ENCODE peak calls at places on chromosomes 13 and 19, in nine cellular contexts. K is GM12878, Y is H1, R is sigmoid colon, Q is tibial nerve, L is A549, D is suprapubic skin, A is stomach, P is upper lobe of left lung. W is an unnamed sample.
A peak's percentile ranks its signal among the peaks of the same experiment; 100 is the strongest.

GRCh38 chr19:9945319-9945966 is 9.1 kb upstream of the OLFM2 start:
- DNase-seq in P (peak; percentile 27), Q (peak; percentile 91), D (peak; percentile 93), A (peak; percentile 41), L (peak; percentile 37), R (peak; percentile 98), Y (no peak), K (no peak), W (peak; percentile 93)

GRCh38 chr13:36251528-36251927 is 37.2 kb upstream of the SOHLH2 start:
- DNase-seq in L (no peak), R (no peak), Y (no peak), Q (no peak), K (no peak), A (no peak), P (no peak), D (no peak), W (no peak)

GRCh38 chr13:50366488-50367174 is 351.4 kb downstream of the KCNRG start:
- DNase-seq in Y (no peak), D (no peak), P (no peak), L (no peak), A (no peak), R (no peak), K (peak; percentile 79), Q (no peak), W (peak; percentile 42)

GRCh38 chr13:90553167-90553566 is 794.3 kb upstream of the MIR17HG start:
- DNase-seq in L (no peak), K (no peak), A (no peak), R (no peak), Q (no peak), P (no peak), D (no peak), Y (no peak), W (no peak)

GRCh38 chr19:44643605-44644390 is at the start of gene PVR:
- DNase-seq in Y (peak; percentile 77), L (peak; percentile 91), Q (no peak), R (peak; percentile 80), D (peak; percentile 74), A (peak; percentile 72), K (no peak), P (peak; percentile 86), W (no peak)

GRCh38 chr13:96984061-96984508 is 10.2 kb downstream of the OXGR1 start:
- DNase-seq in R (no peak), A (peak; percentile 78), L (no peak), P (peak; percentile 70), Q (peak; percentile 20), K (peak; percentile 9), Y (no peak), D (no peak), W (no peak)

GRCh38 chr13:112218416-112218815 is 151.5 kb downstream of the SOX1 start:
- DNase-seq in D (no peak), K (no peak), Y (no peak), P (no peak), A (no peak), Q (no peak), R (no peak), L (no peak), W (no peak)

GRCh38 chr19:29514525-29515232 is 11.1 kb upstream of the VSTM2B start:
- DNase-seq in A (no peak), D (no peak), Y (no peak), P (no peak), K (no peak), Q (no peak), R (no peak), L (peak; percentile 59), W (no peak)

GRCh38 chr13:46374710-46375109 is 12.3 kb downstream of the RUBCNL start:
- DNase-seq in Y (no peak), K (no peak), Q (no peak), A (no peak), L (no peak), D (no peak), P (no peak), R (no peak), W (no peak)

GRCh38 chr19:7998081-7998480 is 7.4 kb downstream of the ELAVL1 start:
- DNase-seq in L (no peak), D (no peak), P (no peak), Q (no peak), Y (no peak), K (no peak), A (no peak), R (no peak), W (no peak)

GRCh38 chr13:75088915-75089314 is 393.1 kb downstream of the TBC1D4 start:
- DNase-seq in P (no peak), L (no peak), D (no peak), K (no peak), A (no peak), Y (no peak), Q (no peak), R (no peak), W (no peak)

GRCh38 chr13:75091185-75091584 is 390.8 kb downstream of the TBC1D4 start:
- DNase-seq in P (no peak), Y (no peak), Q (no peak), L (no peak), D (no peak), R (no peak), A (no peak), K (no peak), W (no peak)

DNA sequence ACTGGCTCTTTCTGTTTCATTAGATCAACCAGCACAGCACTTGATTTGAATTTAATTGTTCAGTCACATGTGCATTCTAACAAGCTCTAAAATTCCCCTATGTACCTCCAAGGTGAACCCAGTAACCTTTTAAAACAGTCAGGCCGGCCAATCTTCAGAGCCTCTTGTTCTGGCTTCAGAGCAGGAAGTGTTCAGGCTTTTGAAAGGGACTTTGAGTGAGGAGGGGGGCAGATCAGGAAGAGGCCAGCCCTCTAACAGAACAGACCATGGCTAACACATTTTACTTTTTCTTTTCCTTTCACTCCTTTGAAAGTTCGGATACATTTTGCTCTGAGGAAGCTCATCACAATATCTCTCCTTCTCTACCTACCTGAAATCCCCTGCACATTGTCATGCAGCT is 390.3 kb downstream of the TBC1D4 start:
- DNase-seq in Q (no peak), D (no peak), A (no peak), Y (no peak), P (no peak), L (no peak), R (no peak), K (no peak), W (no peak)
- TF ChIP-seq EP300 in Q (no peak), D (no peak), A (no peak), Y (no peak), P (no peak), L (no peak), R (no peak), K (no peak), W (no peak)

DNA sequence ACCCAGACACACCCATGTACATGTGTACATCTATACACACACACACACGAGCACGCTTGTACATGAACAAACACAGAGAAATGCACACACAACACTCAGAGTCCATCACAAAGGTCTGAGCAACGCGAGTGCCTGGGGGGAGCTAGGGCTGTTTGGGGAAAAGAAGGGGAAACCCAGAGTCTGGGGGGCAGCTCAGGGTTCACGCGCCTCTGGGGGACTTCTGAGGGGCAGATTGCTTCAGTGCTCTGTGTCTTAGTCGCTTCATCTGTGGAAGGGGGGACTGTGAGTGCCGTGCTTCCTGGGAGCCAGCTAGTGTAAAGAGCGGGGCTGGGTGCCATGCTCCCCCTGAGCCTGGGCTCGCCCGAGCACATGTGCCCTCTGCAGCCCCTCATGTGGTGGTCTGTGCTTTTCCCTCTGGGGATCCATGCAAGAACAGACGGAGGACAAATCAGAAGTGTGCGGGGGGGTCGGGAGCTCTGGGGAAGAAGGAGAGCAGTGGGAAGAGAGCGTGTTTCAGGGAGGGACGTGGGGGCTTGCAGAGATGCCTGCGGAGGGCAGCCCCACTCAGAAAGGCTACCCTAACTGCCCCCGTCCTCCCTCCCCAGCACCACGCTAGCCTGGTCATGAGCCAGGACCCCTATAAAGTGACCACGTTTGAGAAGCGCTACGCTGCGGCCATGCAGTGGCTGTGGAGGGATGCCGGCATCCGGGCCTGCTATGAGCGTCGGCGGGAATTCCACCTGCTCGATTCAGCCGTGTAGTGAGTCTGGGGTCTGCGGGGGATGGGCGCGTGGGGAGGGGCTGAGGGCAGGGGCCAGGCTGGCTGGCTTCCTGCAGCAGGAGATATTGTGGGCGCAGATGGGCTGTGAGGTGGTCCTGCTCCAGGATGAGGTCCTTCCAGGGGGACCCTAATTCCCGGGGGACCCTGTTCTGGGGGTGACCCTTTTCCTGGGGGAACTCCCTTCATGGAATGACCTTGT is 14.0 kb downstream of the GNA15 start:
- DNase-seq in A (no peak), P (no peak), Y (no peak), K (no peak), L (no peak), Q (no peak), R (no peak), D (no peak), W (no peak)
- TF ChIP-seq EP300 in A (no peak), P (no peak), Y (no peak), K (no peak), L (no peak), Q (no peak), R (no peak), D (no peak), W (no peak)

GRCh38 chr19:41206926-41207750 is 11.9 kb upstream of the AXL start:
- DNase-seq in R (peak; percentile 90), K (no peak), Q (peak; percentile 87), L (no peak), Y (no peak), A (peak; percentile 34), D (peak; percentile 95), P (no peak), W (no peak)
- TF ChIP-seq EP300 in R (no peak), K (no peak), Q (peak; percentile 71), L (no peak), Y (no peak), A (no peak), D (no peak), P (no peak), W (no peak)

GRCh38 chr13:33637978-33638743 is 179.8 kb upstream of the RFC3 start:
- DNase-seq in R (no peak), L (no peak), D (no peak), Y (no peak), Q (no peak), A (no peak), K (no peak), P (no peak), W (no peak)

GRCh38 chr13:33640832-33641231 is 177.1 kb upstream of the RFC3 start:
- DNase-seq in Y (no peak), R (no peak), Q (no peak), L (no peak), P (no peak), K (no peak), D (no peak), A (no peak), W (no peak)

GRCh38 chr13:33636955-33637670 is 180.8 kb upstream of the RFC3 start:
- DNase-seq in D (no peak), Y (no peak), Q (no peak), A (no peak), K (no peak), R (no peak), L (no peak), P (no peak), W (no peak)

GRCh38 chr13:33639158-33639557 is 178.8 kb upstream of the RFC3 start:
- DNase-seq in Y (no peak), D (peak; percentile 74), A (no peak), K (no peak), L (peak; percentile 44), R (peak; percentile 86), Q (peak; percentile 50), P (no peak), W (no peak)

DNA sequence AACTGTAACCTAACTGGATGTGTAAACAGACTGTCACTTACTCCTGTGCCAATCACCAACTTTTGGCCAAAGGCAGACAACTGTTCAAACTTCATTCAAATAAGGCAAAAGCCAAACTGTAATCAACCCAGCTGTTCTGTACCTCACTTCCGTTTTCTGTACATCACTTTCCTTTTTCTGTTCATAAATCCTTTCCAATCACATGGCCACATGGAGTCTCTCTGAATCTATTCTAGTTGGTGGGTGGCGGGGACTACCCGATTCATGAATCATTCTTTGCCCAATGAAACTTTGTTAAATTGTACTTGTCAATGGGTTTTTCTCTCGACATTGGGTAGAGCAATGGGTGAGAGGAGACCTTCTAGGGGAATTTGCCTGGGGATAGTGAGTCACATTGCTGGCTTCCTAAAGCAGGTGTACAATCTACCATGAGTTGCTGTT is 178.3 kb upstream of the RFC3 start:
- DNase-seq in Y (no peak), P (no peak), Q (no peak), L (no peak), R (no peak), A (no peak), K (peak; percentile 40), D (no peak), W (no peak)
- TF ChIP-seq EP300 in Y (no peak), P (no peak), Q (no peak), L (no peak), R (no peak), A (no peak), K (no peak), D (no peak), W (no peak)